ENCODE peak calls at places on chromosome 15, in four cellular contexts. Q is psoas muscle, U is K562, M is adrenal gland. C is an unnamed sample.

GRCh38 chr15:99385865-99386264 is 134.6 kb downstream of the LRRC28 start:
- DNase-seq in U (no peak), Q (peak; percentile 80), M (no peak), C (no peak)

GRCh38 chr15:26888761-26889160 is 21.9 kb downstream of the GABRA5 start:
- DNase-seq in Q (no peak), U (no peak), M (no peak), C (peak; percentile 55)

GRCh38 chr15:86316216-86316615 is 236.5 kb downstream of the AGBL1 start:
- DNase-seq in M (no peak), Q (no peak), U (no peak), C (no peak)

GRCh38 chr15:80246425-80246894 is 5.6 kb downstream of the CTXND1 start:
- DNase-seq in M (no peak), Q (no peak), U (no peak), C (peak; percentile 26)

GRCh38 chr15:52208306-52208946 is 17.2 kb upstream of the GNB5 start:
- DNase-seq in M (peak; percentile 50), U (peak; percentile 70), Q (no peak), C (no peak)

GRCh38 chr15:91049378-91050127 is 27.2 kb upstream of the VPS33B start:
- DNase-seq in M (peak; percentile 60), U (peak; percentile 27), Q (no peak), C (no peak)

GRCh38 chr15:46589088-46589487 is 954.3 kb downstream of the SQOR start:
- DNase-seq in M (no peak), Q (no peak), U (no peak), C (no peak)

GRCh38 chr15:66472176-66472999 is 25.2 kb downstream of the SNAPC5 start:
- DNase-seq in M (no peak), U (no peak), Q (no peak), C (no peak)

GRCh38 chr15:98728107-98728810 is 79.9 kb downstream of the IGF1R start:
- DNase-seq in Q (no peak), M (no peak), U (no peak), C (no peak)

GRCh38 chr15:60212536-60212935 is 185.2 kb downstream of the ANXA2 start:
- DNase-seq in Q (no peak), M (no peak), U (no peak), C (no peak)

GRCh38 chr15:25776071-25776740 is 86.9 kb downstream of the ATP10A start:
- DNase-seq in Q (no peak), M (peak; percentile 15), U (no peak), C (no peak)

GRCh38 chr15:62382046-62382445 is 217.0 kb upstream of the C2CD4B start:
- DNase-seq in Q (no peak), M (no peak), U (no peak), C (no peak)

GRCh38 chr15:33766329-33766728 is 202.0 kb upstream of the CHRM5 start:
- DNase-seq in M (no peak), U (no peak), Q (no peak), C (no peak)

GRCh38 chr15:80856809-80857377 is 77.7 kb downstream of the CEMIP start:
- DNase-seq in Q (no peak), U (no peak), M (no peak), C (no peak)

GRCh38 chr15:50055333-50056278 is 63.4 kb downstream of the ATP8B4 start:
- DNase-seq in U (no peak), M (no peak), Q (no peak), C (no peak)

GRCh38 chr15:97849183-97849582 is 111.3 kb upstream of the ARRDC4 start:
- DNase-seq in Q (no peak), M (no peak), U (no peak), C (no peak)

GRCh38 chr15:64911317-64912186 is at the start of gene ANKDD1A:
- DNase-seq in M (peak; percentile 82), Q (peak; percentile 73), U (peak; percentile 75), C (peak; percentile 88)

GRCh38 chr15:39580117-39580629 is 706 bp upstream of the THBS1 start:
- DNase-seq in U (peak; percentile 80), Q (peak; percentile 93), M (peak; percentile 87), C (peak; percentile 94)

GRCh38 chr15:76636059-76636458 is 269.1 kb downstream of the SCAPER start:
- DNase-seq in U (no peak), M (no peak), Q (no peak), C (no peak)

GRCh38 chr15:93614446-93615104 is 525.6 kb upstream of the RGMA start:
- DNase-seq in M (no peak), U (no peak), Q (peak; percentile 76), C (no peak)

GRCh38 chr15:35936284-35936683 is 390.3 kb upstream of the DPH6 start:
- DNase-seq in M (no peak), U (no peak), Q (no peak), C (no peak)

GRCh38 chr15:88004379-88004778 is 252.2 kb downstream of the NTRK3 start:
- DNase-seq in M (no peak), U (no peak), Q (no peak), C (peak; percentile 5)

GRCh38 chr15:81865850-81866537 is 179.8 kb downstream of the MEX3B start:
- DNase-seq in U (no peak), M (no peak), Q (no peak), C (no peak)

GRCh38 chr15:81146454-81146853 is 12.4 kb downstream of the CFAP161 start:
- DNase-seq in M (no peak), Q (no peak), U (no peak), C (no peak)

GRCh38 chr15:57973534-57973933 is 92.0 kb downstream of the ALDH1A2 start:
- DNase-seq in M (no peak), Q (no peak), U (no peak), C (no peak)

GRCh38 chr15:81394609-81395008 is 20.6 kb upstream of the TMC3 start:
- DNase-seq in M (no peak), U (no peak), Q (no peak), C (no peak)

GRCh38 chr15:61764981-61765380 is 295.3 kb downstream of the VPS13C start:
- DNase-seq in Q (no peak), U (no peak), M (no peak), C (no peak)

GRCh38 chr15:40336129-40337122 is 4.3 kb downstream of the CCDC9B start:
- DNase-seq in Q (no peak), M (no peak), U (peak; percentile 40), C (no peak)

GRCh38 chr15:80669599-80670273 is 25.4 kb upstream of the ABHD17C start:
- DNase-seq in M (no peak), U (no peak), Q (no peak), C (no peak)

GRCh38 chr15:67199881-67200763 is 54.3 kb downstream of the AAGAB start:
- DNase-seq in U (no peak), Q (no peak), M (no peak), C (no peak)

GRCh38 chr15:73052679-73053397 is 575 bp downstream of the NEO1 start:
- DNase-seq in Q (peak; percentile 70), U (peak; percentile 28), M (peak; percentile 44), C (peak; percentile 73)

GRCh38 chr15:71203573-71204444 is 88.5 kb downstream of the THSD4 start:
- DNase-seq in U (no peak), Q (no peak), M (no peak), C (no peak)

GRCh38 chr15:69303337-69304175 is 4.8 kb downstream of the PAQR5 start:
- DNase-seq in U (peak; percentile 40), Q (no peak), M (no peak), C (no peak)
- H3K27ac ChIP-seq in U (no peak overlapping the region), Q (no peak overlapping the region), M (peak overlapping the region; percentile 18), C (no peak overlapping the region)

GRCh38 chr15:37218351-37218916 is 118.1 kb upstream of the MEIS2 start:
- DNase-seq in U (no peak), M (no peak), Q (no peak), C (no peak)
- TF ChIP-seq CTCF in U (no peak), M (no peak), Q (no peak), C (no peak)

DNA sequence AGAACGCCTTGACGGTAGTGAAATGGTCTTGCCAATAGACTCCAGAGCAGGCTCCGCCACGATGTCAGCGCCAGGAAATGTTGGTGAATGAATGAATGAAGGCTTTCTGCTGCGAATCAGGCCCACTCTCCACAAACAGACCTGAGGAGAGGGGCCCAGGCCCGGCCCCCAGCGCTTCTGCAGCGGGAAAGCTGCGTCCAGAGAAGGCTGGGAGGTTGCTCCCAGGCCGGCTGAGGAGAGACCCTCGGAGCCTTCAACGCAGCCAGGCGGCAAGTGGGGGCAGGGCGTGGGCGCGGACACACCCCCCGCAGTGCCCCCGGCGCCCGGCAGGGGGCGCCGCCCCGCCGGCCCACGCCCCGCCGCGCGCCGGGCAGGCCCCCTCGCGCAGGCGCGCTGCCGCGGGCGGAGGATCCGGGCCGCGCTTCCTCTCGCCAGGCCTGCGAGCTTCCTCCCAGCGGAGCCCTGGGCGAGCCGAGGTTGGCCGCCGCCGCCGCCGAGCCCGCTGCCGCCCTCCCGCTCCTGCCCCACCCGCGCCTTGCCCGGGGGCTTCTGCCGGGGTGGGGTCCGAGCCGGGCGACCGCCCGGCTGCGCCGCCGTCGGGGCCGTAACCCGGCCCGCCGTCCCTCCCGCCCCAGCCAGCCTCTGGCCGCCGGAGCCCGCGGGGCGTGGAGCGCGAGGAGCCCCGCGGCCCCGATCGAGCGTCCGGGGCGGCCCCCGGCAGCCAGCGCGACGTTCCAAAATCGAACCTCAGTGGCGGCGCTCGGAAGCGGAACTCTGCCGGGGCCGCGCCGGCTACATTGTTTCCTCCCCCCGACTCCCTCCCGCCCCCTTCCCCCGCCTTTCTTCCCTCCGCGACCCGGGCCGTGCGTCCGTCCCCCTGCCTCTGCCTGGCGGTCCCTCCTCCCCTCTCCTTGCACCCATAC is at the start of gene CSK:
- DNase-seq in U (peak; percentile 96), M (peak; percentile 82), Q (peak; percentile 90), C (peak; percentile 75)
- H3K27ac ChIP-seq in U (peak within 1 kb of the TSS; percentile 69), M (no peak within 1 kb of the TSS), Q (peak within 1 kb of the TSS; percentile 79), C (peak within 1 kb of the TSS; percentile 97)

GRCh38 chr15:101439920-101440319 is 49.6 kb downstream of the PCSK6 start:
- DNase-seq in U (no peak), Q (no peak), M (no peak), C (peak; percentile 33)

GRCh38 chr15:101437618-101438481 is 51.7 kb downstream of the PCSK6 start:
- DNase-seq in U (no peak), M (no peak), Q (no peak), C (no peak)

GRCh38 chr15:101437209-101437608 is 52.3 kb downstream of the PCSK6 start:
- DNase-seq in M (no peak), U (no peak), Q (no peak), C (no peak)

GRCh38 chr15:101439285-101439919 is 50.1 kb downstream of the PCSK6 start:
- DNase-seq in Q (peak; percentile 73), U (no peak), M (no peak), C (peak; percentile 53)

GRCh38 chr15:101438482-101439284 is 50.8 kb downstream of the PCSK6 start:
- DNase-seq in M (no peak), Q (peak; percentile 60), U (no peak), C (peak; percentile 24)
- TF ChIP-seq CTCF in M (no peak), Q (no peak), U (no peak), C (no peak)

DNA sequence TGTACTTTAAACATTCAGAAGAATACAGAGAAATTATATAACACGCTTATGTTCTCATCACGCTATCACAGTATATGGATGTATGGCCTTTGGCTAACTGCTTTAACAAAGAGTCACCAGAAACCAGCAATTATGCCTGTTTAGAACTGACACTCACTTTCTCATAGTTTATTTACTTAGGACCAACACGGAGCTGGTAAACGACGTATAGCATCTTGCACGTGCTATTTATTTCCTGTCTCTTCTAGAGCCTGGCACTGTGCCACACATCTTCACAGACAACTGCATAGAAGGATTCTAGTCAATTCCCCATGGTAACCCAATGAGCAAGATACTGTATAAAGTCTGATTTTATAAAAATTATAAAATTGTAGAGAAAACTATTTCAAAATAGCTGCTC is 43.6 kb downstream of the TBC1D2B start:
- DNase-seq in U (no peak), Q (no peak), M (no peak), C (no peak)
- H3K27ac ChIP-seq in U (no peak overlapping the region), Q (no peak overlapping the region), M (no peak overlapping the region), C (no peak overlapping the region)